ENCODE peak calls at places on chromosome 13, in seven cellular contexts. O, J, P, E, Q, B and Z are unnamed samples.

GRCh38 chr13:91534996-91535395 is 136.6 kb downstream of the GPC5 start:
- DNase-seq in J (no peak), Q (no peak), P (no peak), E (no peak), O (no peak), B (no peak), Z (no peak)

GRCh38 chr13:34591163-34591562 is 350.9 kb upstream of the NBEA start:
- DNase-seq in E (no peak), B (no peak), J (no peak), P (no peak), Q (no peak), O (no peak), Z (no peak)

GRCh38 chr13:49676581-49677298 is 14.5 kb downstream of the EBPL start:
- DNase-seq in Q (no peak), P (no peak), E (no peak), J (no peak), B (no peak), O (no peak), Z (no peak)

GRCh38 chr13:39943711-39944110 is 288.2 kb downstream of the COG6 start:
- DNase-seq in Q (no peak), B (no peak), J (no peak), P (no peak), O (no peak), E (no peak), Z (no peak)

GRCh38 chr13:51435002-51435578 is 17.7 kb downstream of the INTS6 start:
- DNase-seq in B (no peak), J (peak; percentile 21), O (no peak), Q (no peak), P (no peak), E (no peak), Z (peak; percentile 23)

GRCh38 chr13:30116379-30116778 is 191.0 kb downstream of the KATNAL1 start:
- DNase-seq in P (no peak), Q (no peak), B (no peak), O (no peak), E (no peak), J (no peak), Z (no peak)

GRCh38 chr13:39016789-39017188 is 21.1 kb downstream of the PROSER1 start:
- DNase-seq in E (peak; percentile 16), Q (peak; percentile 21), P (peak; percentile 12), B (no peak), J (peak; percentile 51), O (no peak), Z (peak; percentile 57)

GRCh38 chr13:20566424-20566916 is 487 bp upstream of the IFT88 start:
- DNase-seq in B (no peak), Q (no peak), E (peak; percentile 48), O (peak; percentile 17), P (peak; percentile 76), J (no peak), Z (peak; percentile 71)

GRCh38 chr13:45511310-45512147 is 46.8 kb downstream of the COG3 start:
- DNase-seq in J (peak; percentile 60), E (peak; percentile 43), B (peak; percentile 24), O (no peak), P (peak; percentile 72), Q (peak; percentile 44), Z (peak; percentile 16)

GRCh38 chr13:106156468-106156867 is 379.0 kb downstream of the EFNB2 start:
- DNase-seq in B (no peak), E (peak; percentile 78), O (no peak), P (no peak), Q (no peak), J (no peak), Z (no peak)

DNA sequence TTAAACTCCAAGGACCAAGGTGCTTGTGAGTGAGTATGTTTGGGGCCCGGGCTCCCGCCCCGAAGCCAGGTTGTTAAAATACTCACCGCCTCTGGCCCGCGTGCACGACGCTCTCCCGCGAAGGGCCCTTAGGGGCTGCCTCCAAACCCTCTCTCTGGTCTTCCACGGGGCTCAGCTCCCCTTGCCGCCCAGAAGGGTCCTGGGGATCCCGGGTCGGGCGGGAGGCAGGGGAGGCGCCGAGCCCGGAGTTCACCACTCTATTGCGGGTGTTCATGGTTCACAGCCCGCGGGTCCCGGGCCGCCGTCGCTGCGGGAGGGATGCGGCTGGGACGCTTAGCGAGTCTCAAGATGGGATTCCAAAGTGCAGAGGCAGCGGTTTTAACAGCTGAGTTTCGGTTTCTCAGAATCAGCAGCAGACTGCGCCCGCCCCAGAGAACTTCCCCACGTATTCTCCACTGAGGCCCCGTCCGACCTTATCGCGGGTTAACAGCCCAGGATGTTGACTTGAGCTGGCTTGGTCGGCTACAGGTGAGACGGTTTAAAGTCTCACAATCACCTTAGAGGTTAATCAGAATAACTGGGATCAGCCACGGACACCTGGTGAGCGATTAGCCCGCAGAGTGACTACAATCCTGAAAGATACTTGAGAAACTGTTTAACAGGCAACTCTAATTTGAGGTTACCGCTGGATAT is at the start of gene EPSTI1:
- DNase-seq in Q (peak; percentile 31), O (no peak), J (no peak), E (no peak), P (no peak), B (no peak), Z (peak; percentile 20)
- TF ChIP-seq JUND in Q (no peak), O (no peak), J (no peak), E (no peak), P (no peak), B (no peak), Z (no peak)

GRCh38 chr13:97403893-97404683 is 29.9 kb upstream of the RAP2A start:
- DNase-seq in E (no peak), O (no peak), B (no peak), J (no peak), Q (no peak), P (no peak), Z (no peak)

GRCh38 chr13:97395437-97396136 is 38.4 kb upstream of the RAP2A start:
- DNase-seq in O (no peak), B (no peak), Q (no peak), E (no peak), P (no peak), J (no peak), Z (no peak)

GRCh38 chr13:97397267-97397666 is 36.7 kb upstream of the RAP2A start:
- DNase-seq in J (no peak), P (no peak), O (no peak), B (no peak), Q (no peak), E (no peak), Z (no peak)

GRCh38 chr13:97401421-97401820 is 32.5 kb upstream of the RAP2A start:
- DNase-seq in E (no peak), O (no peak), Q (no peak), J (no peak), P (no peak), B (no peak), Z (no peak)
- TF ChIP-seq JUND in E (no peak), O (no peak), Q (no peak), J (no peak), P (no peak), B (no peak), Z (no peak)

DNA sequence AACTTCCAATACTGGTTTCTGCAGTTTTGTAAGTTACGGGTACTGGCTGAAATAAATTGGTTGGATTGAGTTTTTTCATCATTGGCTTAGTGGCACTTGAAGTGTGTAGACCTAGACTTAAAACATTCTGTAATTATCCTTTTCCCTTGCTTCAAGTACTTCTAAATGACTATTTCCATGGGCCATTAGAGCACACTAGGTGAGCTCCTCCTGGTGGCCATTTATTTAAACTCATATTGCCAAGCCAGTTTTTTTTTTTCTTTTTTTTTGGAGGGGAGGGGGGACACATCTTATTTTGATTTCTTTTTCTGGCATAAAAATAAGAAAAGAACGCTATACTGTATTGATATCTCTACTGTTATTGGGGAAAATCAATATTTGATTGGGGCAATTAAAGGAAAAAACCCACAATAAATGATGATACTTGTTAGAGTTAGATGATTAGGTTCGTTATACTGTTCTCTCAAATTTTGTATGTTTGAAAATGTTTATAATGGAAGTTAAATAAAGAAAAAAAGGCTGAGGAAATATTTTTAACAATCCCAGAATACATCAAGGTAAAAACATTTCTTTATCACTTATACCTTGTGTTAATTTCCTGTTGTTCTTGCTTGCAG is 82.9 kb downstream of the PDS5B start:
- DNase-seq in P (peak; percentile 53), Q (peak; percentile 22), E (peak; percentile 28), B (no peak), O (no peak), J (peak; percentile 36), Z (no peak)
- TF ChIP-seq JUND in P (no peak), Q (no peak), E (no peak), B (no peak), O (no peak), J (no peak), Z (no peak)

DNA sequence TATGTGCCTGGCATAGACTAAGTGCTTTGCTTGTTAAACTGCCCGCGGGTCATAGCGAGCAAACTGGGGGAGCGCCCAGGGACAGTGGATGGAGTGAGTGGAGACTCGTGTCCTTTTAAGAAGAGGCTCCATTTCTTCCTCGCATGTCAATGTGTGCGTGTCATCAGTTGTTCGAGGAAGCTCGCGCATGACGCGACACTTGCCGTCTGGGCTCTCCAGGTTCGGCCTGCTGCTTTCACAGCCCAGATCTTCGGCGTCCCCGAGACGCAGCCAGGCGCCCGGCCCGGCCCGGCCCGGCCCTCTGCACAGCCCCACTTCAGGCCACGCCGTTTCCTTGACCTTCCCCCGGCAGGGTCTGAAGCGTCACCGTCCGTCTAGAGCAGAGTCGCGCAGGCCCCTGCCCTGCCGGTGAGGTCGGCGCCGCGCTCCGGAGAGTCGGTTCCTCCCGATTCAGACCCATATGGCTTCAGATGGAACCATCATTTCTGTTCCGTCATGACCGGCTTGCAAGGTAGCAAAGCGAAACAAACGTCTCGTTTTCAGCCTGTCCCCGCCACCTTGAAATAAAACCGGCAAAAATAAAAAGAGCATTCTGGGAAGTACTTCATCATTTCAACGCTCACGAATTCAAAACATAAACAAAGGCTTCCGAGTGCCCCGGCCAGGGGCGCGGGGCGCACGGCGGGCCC is 604 bp upstream of the ARHGEF7 start:
- DNase-seq in E (no peak), Q (no peak), P (no peak), B (no peak), O (no peak), J (peak; percentile 77), Z (peak; percentile 66)
- TF ChIP-seq JUND in E (no peak), Q (no peak), P (no peak), B (no peak), O (no peak), J (no peak), Z (no peak)

GRCh38 chr13:98274921-98275487 is 97.9 kb upstream of the RNF113B start:
- DNase-seq in E (no peak), J (no peak), B (no peak), O (no peak), P (no peak), Q (no peak), Z (no peak)

GRCh38 chr13:98276486-98276885 is 99.4 kb upstream of the RNF113B start:
- DNase-seq in E (no peak), B (no peak), O (no peak), Q (no peak), J (no peak), P (no peak), Z (no peak)

GRCh38 chr13:98278068-98278619 is 101.1 kb upstream of the RNF113B start:
- DNase-seq in P (no peak), E (no peak), J (no peak), O (no peak), B (no peak), Q (no peak), Z (no peak)

GRCh38 chr13:98273824-98274786 is 97.0 kb upstream of the RNF113B start:
- DNase-seq in E (no peak), B (no peak), Q (no peak), O (no peak), J (no peak), P (no peak), Z (no peak)

GRCh38 chr13:98275711-98276171 is 98.7 kb upstream of the RNF113B start:
- DNase-seq in B (no peak), O (no peak), Q (no peak), J (no peak), E (no peak), P (no peak), Z (no peak)
- TF ChIP-seq JUND in B (no peak), O (no peak), Q (no peak), J (no peak), E (no peak), P (no peak), Z (no peak)